ENCODE peak calls at places on chromosomes 1 and 21, in five cellular contexts. One of them, this sample, is unnamed.

GRCh38 chr1:12405325-12406217 is 175.7 kb downstream of the VPS13D start:
- DNase-seq in GM13976: no peak
- DNase-seq in NCI-H1105: no peak
- DNase-seq in stimulated activated CD4-positive, alpha-beta T cell treated with anti-CD3 and anti-CD28 coated beads, Interleukin-15, amount 100 ng/mL, for 24 hours: no peak
- DNase-seq in GM20000: no peak
- DNase-seq in this sample: no peak

GRCh38 chr1:97094257-97094972 is 372.8 kb downstream of the PTBP2 start:
- DNase-seq in NCI-H1105: no peak
- DNase-seq in GM13976: no peak
- DNase-seq in stimulated activated CD4-positive, alpha-beta T cell treated with anti-CD3 and anti-CD28 coated beads, Interleukin-15, amount 100 ng/mL, for 24 hours: no peak
- DNase-seq in GM20000: no peak
- DNase-seq in this sample: no peak

GRCh38 chr1:114453361-114453784 is 57.6 kb downstream of the TRIM33 start:
- DNase-seq in stimulated activated CD4-positive, alpha-beta T cell treated with anti-CD3 and anti-CD28 coated beads, Interleukin-15, amount 100 ng/mL, for 24 hours: no peak
- DNase-seq in NCI-H1105: no peak
- DNase-seq in GM13976: no peak
- DNase-seq in GM20000: no peak
- DNase-seq in this sample: no peak

GRCh38 chr1:202086579-202087350 is 36.0 kb upstream of the GPR37L1 start:
- DNase-seq in GM13976: no peak
- DNase-seq in stimulated activated CD4-positive, alpha-beta T cell treated with anti-CD3 and anti-CD28 coated beads, Interleukin-15, amount 100 ng/mL, for 24 hours: no peak
- DNase-seq in GM20000: no peak
- DNase-seq in NCI-H1105: no peak
- DNase-seq in this sample: no peak

GRCh38 chr1:171585715-171586114 is 36.3 kb upstream of the MYOCOS start:
- DNase-seq in GM13976: no peak
- DNase-seq in NCI-H1105: no peak
- DNase-seq in GM20000: no peak
- DNase-seq in stimulated activated CD4-positive, alpha-beta T cell treated with anti-CD3 and anti-CD28 coated beads, Interleukin-15, amount 100 ng/mL, for 24 hours: no peak
- DNase-seq in this sample: no peak

GRCh38 chr21:25515484-25516405 is 91.5 kb downstream of the MRPL39 start:
- DNase-seq in NCI-H1105: no peak
- DNase-seq in GM13976: no peak
- DNase-seq in GM20000: no peak
- DNase-seq in stimulated activated CD4-positive, alpha-beta T cell treated with anti-CD3 and anti-CD28 coated beads, Interleukin-15, amount 100 ng/mL, for 24 hours: no peak
- DNase-seq in this sample: no peak

GRCh38 chr1:168400139-168400538 is 119.5 kb downstream of the TBX19 start:
- DNase-seq in NCI-H1105: no peak
- DNase-seq in GM20000: no peak
- DNase-seq in stimulated activated CD4-positive, alpha-beta T cell treated with anti-CD3 and anti-CD28 coated beads, Interleukin-15, amount 100 ng/mL, for 24 hours: no peak
- DNase-seq in GM13976: no peak
- DNase-seq in this sample: no peak

GRCh38 chr1:59692591-59692990 is 122.2 kb upstream of the HOOK1 start:
- DNase-seq in NCI-H1105: peak
- DNase-seq in GM20000: no peak
- DNase-seq in GM13976: no peak
- DNase-seq in stimulated activated CD4-positive, alpha-beta T cell treated with anti-CD3 and anti-CD28 coated beads, Interleukin-15, amount 100 ng/mL, for 24 hours: no peak
- DNase-seq in this sample: no peak

GRCh38 chr1:55727010-55727409 is 511.8 kb upstream of the USP24 start:
- DNase-seq in GM20000: no peak
- DNase-seq in NCI-H1105: no peak
- DNase-seq in GM13976: no peak
- DNase-seq in stimulated activated CD4-positive, alpha-beta T cell treated with anti-CD3 and anti-CD28 coated beads, Interleukin-15, amount 100 ng/mL, for 24 hours: no peak
- DNase-seq in this sample: no peak

GRCh38 chr1:229004227-229004833 is 266.6 kb upstream of the RAB4A start:
- DNase-seq in stimulated activated CD4-positive, alpha-beta T cell treated with anti-CD3 and anti-CD28 coated beads, Interleukin-15, amount 100 ng/mL, for 24 hours: no peak
- DNase-seq in GM13976: no peak
- DNase-seq in GM20000: no peak
- DNase-seq in NCI-H1105: no peak
- DNase-seq in this sample: no peak

GRCh38 chr1:242525360-242525722 is 844 bp upstream of the PLD5 start:
- DNase-seq in GM13976: peak
- DNase-seq in stimulated activated CD4-positive, alpha-beta T cell treated with anti-CD3 and anti-CD28 coated beads, Interleukin-15, amount 100 ng/mL, for 24 hours: no peak
- DNase-seq in NCI-H1105: peak
- DNase-seq in GM20000: no peak
- DNase-seq in this sample: no peak

GRCh38 chr1:211613108-211613947 is 34.4 kb upstream of the SLC30A1 start:
- DNase-seq in stimulated activated CD4-positive, alpha-beta T cell treated with anti-CD3 and anti-CD28 coated beads, Interleukin-15, amount 100 ng/mL, for 24 hours: no peak
- DNase-seq in NCI-H1105: no peak
- DNase-seq in GM20000: no peak
- DNase-seq in GM13976: no peak
- DNase-seq in this sample: peak

GRCh38 chr1:15000030-15000429 is 153.5 kb upstream of the TMEM51 start:
- DNase-seq in NCI-H1105: no peak
- DNase-seq in GM13976: no peak
- DNase-seq in GM20000: no peak
- DNase-seq in stimulated activated CD4-positive, alpha-beta T cell treated with anti-CD3 and anti-CD28 coated beads, Interleukin-15, amount 100 ng/mL, for 24 hours: no peak
- DNase-seq in this sample: no peak

GRCh38 chr1:3169621-3170356 is 100.8 kb downstream of the PRDM16 start:
- DNase-seq in stimulated activated CD4-positive, alpha-beta T cell treated with anti-CD3 and anti-CD28 coated beads, Interleukin-15, amount 100 ng/mL, for 24 hours: no peak
- DNase-seq in GM13976: no peak
- DNase-seq in GM20000: no peak
- DNase-seq in NCI-H1105: no peak
- DNase-seq in this sample: no peak

This sample was measured in occipital lobe.